ENCODE peak calls at places on chromosomes 13 and 19, in four cellular contexts. Z is non-pigmented ciliary epithelial cell; Q is cardiac muscle cell; M is stimulated activated CD8-positive, alpha-beta memory T cell treated with anti-CD3 and anti-CD28 coated beads, Interleukin-4, amount 100 ng/mL, for 1 hour. W is an unnamed sample.

GRCh38 chr19:3404324-3405260 is 38.2 kb downstream of the NFIC start:
- DNase-seq in Z (peak; percentile 45), Q (peak; percentile 95), M (no peak), W (no peak)

GRCh38 chr19:40466219-40467006 is at the start of gene SPTBN4:
- DNase-seq in Z (no peak), Q (no peak), M (peak; percentile 38), W (peak; percentile 37)

GRCh38 chr13:52849727-52850395 is 1.4 kb upstream of the PCDH8 start:
- DNase-seq in Z (no peak), Q (no peak), M (no peak), W (no peak)

GRCh38 chr13:39612023-39612637 is 9.1 kb upstream of the LHFPL6 start:
- DNase-seq in Z (no peak), Q (peak; percentile 84), M (peak; percentile 16), W (peak; percentile 76)

GRCh38 chr13:103130681-103131210 is 64.5 kb upstream of the SLC10A2 start:
- DNase-seq in Z (no peak), Q (no peak), M (no peak), W (no peak)

GRCh38 chr19:18386543-18387251 is 739 bp downstream of the GDF15 start:
- DNase-seq in Z (no peak), Q (peak; percentile 69), M (no peak), W (no peak)

GRCh38 chr13:60756306-60756705 is 359.3 kb downstream of the TDRD3 start:
- DNase-seq in Z (no peak), Q (peak; percentile 10), M (no peak), W (no peak)

GRCh38 chr13:113351514-113352026 is 12.4 kb downstream of the GRTP1 start:
- DNase-seq in Z (no peak), Q (peak; percentile 7), M (no peak), W (no peak)

GRCh38 chr13:50589651-50590054 is 253.8 kb downstream of the DLEU7 start:
- DNase-seq in Z (peak; percentile 70), Q (peak; percentile 79), M (no peak), W (no peak)

GRCh38 chr19:2271516-2272103 is 10.4 kb downstream of the PEAK3 start:
- DNase-seq in Z (peak; percentile 55), Q (peak; percentile 78), M (no peak), W (no peak)

GRCh38 chr13:35771898-35772297 is 295.4 kb upstream of the MAB21L1 start:
- DNase-seq in Z (peak; percentile 95), Q (peak; percentile 34), M (no peak), W (no peak)

GRCh38 chr13:28657784-28658538 is 969 bp upstream of the POMP start:
- DNase-seq in Z (no peak), Q (peak; percentile 46), M (no peak), W (no peak)

GRCh38 chr19:29887498-29887897 is 54.5 kb upstream of the URI1 start:
- DNase-seq in Z (no peak), Q (peak; percentile 39), M (no peak), W (no peak)

W was measured in nephron progenitor cell.